ENCODE peak calls at places on chromosome 6, in five cellular contexts. Q, Z, I, D and M are unnamed samples.

GRCh38 chr6:145736854-145737181 is 1.5 kb upstream of the EPM2A start:
- DNase-seq in Q (peak; percentile 69), Z (peak; percentile 22), I (no peak), D (no peak), M (no peak)

GRCh38 chr6:42774201-42774600 is 7.7 kb upstream of the BICRAL start:
- DNase-seq in Q (no peak), Z (no peak), I (no peak), D (no peak), M (no peak)

GRCh38 chr6:101806241-101806640 is 412.7 kb downstream of the GRIK2 start:
- DNase-seq in Q (peak; percentile 92), Z (no peak), I (no peak), D (no peak), M (no peak)

GRCh38 chr6:137123078-137123477 is 50.4 kb downstream of the IL22RA2 start:
- DNase-seq in Q (no peak), Z (no peak), I (no peak), D (no peak), M (no peak)

GRCh38 chr6:7848229-7848628 is 62.4 kb downstream of the TXNDC5 start:
- DNase-seq in Q (peak; percentile 12), Z (no peak), I (no peak), D (no peak), M (no peak)

GRCh38 chr6:35665573-35665972 is 23.1 kb downstream of the FKBP5 start:
- DNase-seq in Q (no peak), Z (no peak), I (no peak), D (no peak), M (no peak)

GRCh38 chr6:129490551-129491245 is 219.3 kb downstream of the ARHGAP18 start:
- DNase-seq in Q (peak; percentile 98), Z (peak; percentile 62), I (peak; percentile 78), D (peak; percentile 68), M (no peak)

GRCh38 chr6:134878136-134878535 is 71.8 kb downstream of the ALDH8A1 start:
- DNase-seq in Q (no peak), Z (no peak), I (no peak), D (no peak), M (no peak)

GRCh38 chr6:96433950-96434349 is 87.7 kb upstream of the UFL1 start:
- DNase-seq in Q (no peak), Z (no peak), I (no peak), D (no peak), M (no peak)

GRCh38 chr6:11207199-11207968 is 25.1 kb downstream of the NEDD9 start:
- DNase-seq in Q (peak; percentile 100), Z (no peak), I (peak; percentile 98), D (no peak), M (no peak)
- TF ChIP-seq USF2 in Q (no peak), Z (no peak), I (no peak), D (no peak), M (no peak)

GRCh38 chr6:155492061-155492735 is 36.6 kb upstream of the NOX3 start:
- DNase-seq in Q (no peak), Z (no peak), I (no peak), D (no peak), M (no peak)

GRCh38 chr6:155493694-155494143 is 38.1 kb upstream of the NOX3 start:
- DNase-seq in Q (peak; percentile 100), Z (no peak), I (peak; percentile 94), D (peak; percentile 56), M (no peak)

GRCh38 chr6:155495011-155495768 is 39.6 kb upstream of the NOX3 start:
- DNase-seq in Q (peak; percentile 92), Z (peak; percentile 8), I (no peak), D (no peak), M (peak; percentile 17)

GRCh38 chr6:155491421-155491820 is 35.8 kb upstream of the NOX3 start:
- DNase-seq in Q (no peak), Z (no peak), I (no peak), D (no peak), M (no peak)

DNA sequence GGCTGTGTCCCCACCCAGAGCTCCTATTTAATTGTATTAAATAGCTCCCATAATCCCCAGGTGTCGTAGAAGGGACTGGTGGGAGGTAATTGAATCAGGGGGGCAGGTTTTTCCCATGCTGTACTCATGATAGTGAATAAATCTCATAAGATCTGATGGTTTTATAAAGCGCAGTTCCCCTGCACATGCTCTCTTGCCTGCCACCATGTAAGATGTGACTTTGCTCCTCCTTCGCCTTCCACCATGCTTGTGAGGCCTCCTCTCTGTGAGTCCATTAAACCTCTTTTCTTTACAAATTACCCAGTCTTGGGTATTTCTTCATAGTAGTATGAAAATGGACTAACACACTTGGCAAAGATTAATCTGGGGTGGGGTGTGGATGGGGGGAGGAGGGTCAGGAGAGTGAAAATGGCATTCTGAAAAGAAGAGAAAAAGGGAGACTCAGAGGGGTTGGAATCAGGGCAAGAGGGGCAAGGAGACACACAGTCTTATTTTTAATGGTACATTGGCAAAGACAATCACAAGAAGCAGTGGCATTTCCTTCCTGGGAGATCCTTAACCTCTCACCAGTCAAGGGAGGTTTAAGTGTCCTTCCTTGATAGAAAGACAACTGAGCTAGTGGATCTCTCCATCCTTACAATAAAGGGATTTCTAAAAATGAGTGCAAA is 37.5 kb upstream of the NOX3 start:
- DNase-seq in Q (no peak), Z (no peak), I (no peak), D (no peak), M (no peak)
- TF ChIP-seq RCOR1 in Q (no peak), Z (no peak), I (no peak), D (no peak), M (no peak)

GRCh38 chr6:34174846-34175399 is 29.0 kb upstream of the GRM4 start:
- DNase-seq in Q (no peak), Z (no peak), I (no peak), D (no peak), M (no peak)

GRCh38 chr6:34176261-34177031 is 30.6 kb upstream of the GRM4 start:
- DNase-seq in Q (no peak), Z (no peak), I (no peak), D (no peak), M (peak; percentile 52)

GRCh38 chr6:34178361-34179105 is 32.6 kb upstream of the GRM4 start:
- DNase-seq in Q (no peak), Z (peak; percentile 42), I (no peak), D (no peak), M (no peak)

GRCh38 chr6:34179106-34179720 is 33.3 kb upstream of the GRM4 start:
- DNase-seq in Q (no peak), Z (no peak), I (no peak), D (no peak), M (no peak)

GRCh38 chr6:34177181-34177591 is 31.3 kb upstream of the GRM4 start:
- DNase-seq in Q (no peak), Z (no peak), I (no peak), D (no peak), M (peak; percentile 53)
- TF ChIP-seq USF2 in Q (no peak), Z (no peak), I (no peak), D (no peak), M (no peak)

GRCh38 chr6:116476021-116476678 is 15.0 kb downstream of the CALHM6 start:
- DNase-seq in Q (peak; percentile 24), Z (no peak), I (no peak), D (peak; percentile 62), M (no peak)
- TF ChIP-seq RCOR1 in Q (no peak), Z (no peak), I (no peak), D (no peak), M (no peak)

DNA sequence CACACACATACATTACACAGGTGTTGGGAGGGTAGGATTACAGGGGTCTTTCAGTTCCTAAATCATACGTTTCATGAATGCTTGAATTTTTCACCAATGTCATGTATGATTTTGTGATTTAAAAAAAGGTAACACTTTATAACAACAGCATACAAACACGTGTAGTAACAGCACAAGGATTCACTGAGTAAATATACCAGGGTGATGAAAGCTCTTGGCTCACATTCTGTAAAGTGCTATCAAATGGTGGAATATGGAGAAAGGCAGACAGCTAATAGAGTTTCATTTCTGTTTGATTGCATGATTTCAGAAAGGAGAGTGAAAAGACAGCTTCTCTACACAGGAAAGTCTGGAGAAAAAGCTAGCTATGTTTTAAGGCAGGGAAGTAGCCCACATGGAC is 231.9 kb downstream of the CD83 start:
- DNase-seq in Q (no peak), Z (no peak), I (no peak), D (no peak), M (no peak)
- TF ChIP-seq USF2 in Q (no peak), Z (no peak), I (no peak), D (no peak), M (no peak)

DNA sequence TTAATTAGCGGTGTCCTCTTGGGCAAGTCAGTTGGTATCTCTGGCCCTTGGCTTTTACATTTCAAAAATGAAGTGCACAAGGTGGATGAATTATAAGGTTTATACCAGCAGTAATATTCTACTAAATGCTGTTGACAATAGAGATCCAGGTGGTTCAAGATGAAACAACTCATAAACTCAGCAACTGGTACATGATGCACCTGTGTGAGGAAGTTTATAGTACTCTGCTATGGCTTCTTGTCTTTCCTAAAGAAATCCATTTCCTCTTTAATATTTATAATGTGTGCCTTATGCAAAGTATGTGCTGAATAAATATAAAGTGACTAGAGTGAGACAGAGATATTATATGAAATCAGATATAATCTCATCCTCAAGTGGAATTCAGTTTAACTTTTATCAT is 48.5 kb downstream of the ADGRG6 start:
- DNase-seq in Q (no peak), Z (no peak), I (no peak), D (no peak), M (no peak)
- TF ChIP-seq RCOR1 in Q (no peak), Z (no peak), I (no peak), D (no peak), M (no peak)

DNA sequence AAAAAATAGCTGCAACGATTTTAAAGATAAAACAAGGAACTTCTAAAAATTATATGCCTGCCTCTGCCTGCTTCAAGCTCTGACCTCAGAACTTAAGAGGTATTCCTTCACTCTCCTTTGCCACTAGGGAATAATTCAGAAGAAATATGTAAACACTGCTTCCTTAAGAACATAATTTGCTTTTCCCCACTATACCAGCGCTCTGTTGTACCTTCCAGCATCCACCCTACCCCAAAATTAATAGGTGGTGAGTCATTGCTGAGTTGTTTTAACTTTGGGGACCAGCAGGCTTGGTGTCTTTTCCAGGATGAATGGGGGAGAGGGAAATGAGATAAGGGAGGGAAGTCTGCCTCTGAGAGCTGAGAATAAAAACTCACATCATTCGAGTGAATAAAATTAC is 107.7 kb upstream of the ATXN1 start:
- DNase-seq in Q (peak; percentile 34), Z (no peak), I (no peak), D (no peak), M (no peak)
- TF ChIP-seq USF2 in Q (no peak), Z (no peak), I (no peak), D (no peak), M (no peak)

GRCh38 chr6:161048636-161049035 is 57.1 kb downstream of the MAP3K4 start:
- DNase-seq in Q (peak; percentile 70), Z (no peak), I (no peak), D (no peak), M (peak; percentile 65)

GRCh38 chr6:161044335-161044734 is 52.8 kb downstream of the MAP3K4 start:
- DNase-seq in Q (peak; percentile 16), Z (no peak), I (no peak), D (no peak), M (no peak)

GRCh38 chr6:161054876-161055275 is 63.3 kb downstream of the MAP3K4 start:
- DNase-seq in Q (no peak), Z (no peak), I (no peak), D (no peak), M (no peak)

GRCh38 chr6:161050134-161050765 is 58.7 kb downstream of the MAP3K4 start:
- DNase-seq in Q (peak; percentile 24), Z (no peak), I (no peak), D (no peak), M (no peak)
- TF ChIP-seq RCOR1 in Q (no peak), Z (no peak), I (no peak), D (no peak), M (no peak)